ENCODE peak calls at places on chromosome 11, in five cellular contexts. X is nephron progenitor cell, K is lower leg skin, C is K562, U is GM10248. D is an unnamed sample.

GRCh38 chr11:75925785-75926164 is 110.8 kb downstream of the UVRAG start:
- DNase-seq in X (no peak), K (no peak), C (no peak), U (no peak), D (peak; percentile 25)

GRCh38 chr11:122040476-122040875 is 75.5 kb downstream of the BLID start:
- DNase-seq in X (no peak), K (no peak), C (no peak), U (no peak), D (no peak)

GRCh38 chr11:15969701-15970329 is 386.5 kb downstream of the SOX6 start:
- DNase-seq in X (no peak), K (no peak), C (no peak), U (no peak), D (peak; percentile 86)

GRCh38 chr11:118889796-118890195 is 6.1 kb downstream of the CXCR5 start:
- DNase-seq in X (no peak), K (no peak), C (no peak), U (no peak), D (no peak)

GRCh38 chr11:114111369-114112042 is 52.0 kb downstream of the ZBTB16 start:
- DNase-seq in X (no peak), K (no peak), C (no peak), U (no peak), D (no peak)

GRCh38 chr11:115321602-115322289 is 182.5 kb downstream of the CADM1 start:
- DNase-seq in X (no peak), K (no peak), C (no peak), U (no peak), D (no peak)

GRCh38 chr11:85967457-85967856 is 101.4 kb downstream of the PICALM start:
- DNase-seq in X (no peak), K (no peak), C (no peak), U (no peak), D (no peak)

GRCh38 chr11:13462311-13462927 is 603 bp downstream of the BTBD10 start:
- DNase-seq in X (peak; percentile 76), K (peak; percentile 94), C (peak; percentile 60), U (peak; percentile 45), D (peak; percentile 57)

GRCh38 chr11:47512701-47513100 is 40.2 kb downstream of the CELF1 start:
- DNase-seq in X (no peak), K (no peak), C (no peak), U (no peak), D (no peak)

GRCh38 chr11:75301131-75301530 is 50.3 kb downstream of the ARRB1 start:
- DNase-seq in X (no peak), K (no peak), C (no peak), U (no peak), D (no peak)

GRCh38 chr11:101510608-101511007 is 73.2 kb downstream of the TRPC6 start:
- DNase-seq in X (no peak), K (no peak), C (no peak), U (no peak), D (no peak)

GRCh38 chr11:131582021-131582531 is 211.7 kb downstream of the NTM start:
- DNase-seq in X (no peak), K (peak; percentile 48), C (no peak), U (no peak), D (no peak)

GRCh38 chr11:109547356-109548027 is 125.5 kb downstream of the C11orf87 start:
- DNase-seq in X (no peak), K (no peak), C (no peak), U (no peak), D (no peak)

GRCh38 chr11:21446939-21447590 is 745.8 kb upstream of the ANO5 start:
- DNase-seq in X (no peak), K (no peak), C (no peak), U (no peak), D (no peak)

GRCh38 chr11:34379081-34379480 is 21.3 kb upstream of the ABTB2 start:
- DNase-seq in X (no peak), K (no peak), C (no peak), U (no peak), D (no peak)

GRCh38 chr11:18011633-18012313 is 1.1 kb downstream of the SERGEF start:
- DNase-seq in X (no peak), K (no peak), C (peak; percentile 36), U (no peak), D (no peak)

GRCh38 chr11:122354029-122354697 is 238.1 kb upstream of the BLID start:
- DNase-seq in X (no peak), K (no peak), C (no peak), U (no peak), D (no peak)

GRCh38 chr11:66878554-66878953 is 21.7 kb downstream of the LRFN4 start:
- DNase-seq in X (no peak), K (no peak), C (no peak), U (no peak), D (no peak)

GRCh38 chr11:73760680-73761402 is at the start of gene RAB6A:
- DNase-seq in X (peak; percentile 99), K (peak; percentile 100), C (peak; percentile 99), U (peak; percentile 98), D (peak; percentile 89)

GRCh38 chr11:11967669-11968510 is 40.5 kb downstream of the DKK3 start:
- DNase-seq in X (no peak), K (no peak), C (no peak), U (no peak), D (no peak)

GRCh38 chr11:7418061-7418460 is 67.2 kb upstream of the OLFML1 start:
- DNase-seq in X (no peak), K (no peak), C (no peak), U (no peak), D (no peak)

GRCh38 chr11:84437129-84438123 is 1151.3 kb upstream of the CCDC90B start:
- DNase-seq in X (peak; percentile 52), K (no peak), C (no peak), U (peak; percentile 27), D (no peak)

GRCh38 chr11:105609832-105610781 is at the start of gene GRIA4:
- DNase-seq in X (peak; percentile 74), K (peak; percentile 84), C (no peak), U (no peak), D (no peak)

GRCh38 chr11:1229471-1230120 is 6.7 kb downstream of the MUC5B start:
- DNase-seq in X (peak; percentile 3), K (peak; percentile 81), C (peak; percentile 7), U (no peak), D (no peak)

GRCh38 chr11:73983764-73984543 is 1.3 kb upstream of the UCP2 start:
- DNase-seq in X (no peak), K (no peak), C (no peak), U (no peak), D (no peak)

GRCh38 chr11:65779919-65780769 is 632 bp downstream of the AP5B1 start:
- DNase-seq in X (peak; percentile 77), K (peak; percentile 94), C (peak; percentile 87), U (peak; percentile 92), D (no peak)

GRCh38 chr11:102705626-102706025 is at the start of gene MMP27:
- DNase-seq in X (no peak), K (no peak), C (no peak), U (no peak), D (no peak)

GRCh38 chr11:75867778-75868374 is 52.9 kb downstream of the UVRAG start:
- DNase-seq in X (peak; percentile 47), K (no peak), C (peak; percentile 50), U (peak; percentile 42), D (peak; percentile 7)

GRCh38 chr11:100849009-100849913 is 162.2 kb downstream of the ARHGAP42 start:
- DNase-seq in X (no peak), K (no peak), C (no peak), U (no peak), D (no peak)

GRCh38 chr11:36385121-36385530 is 89.0 kb downstream of the PRR5L start:
- DNase-seq in X (no peak), K (no peak), C (no peak), U (no peak), D (no peak)

GRCh38 chr11:103877221-103877620 is 159.2 kb upstream of the DDI1 start:
- DNase-seq in X (no peak), K (no peak), C (no peak), U (no peak), D (no peak)

GRCh38 chr11:132427611-132428010 is 1057.2 kb downstream of the NTM start:
- DNase-seq in X (no peak), K (no peak), C (no peak), U (no peak), D (no peak)

GRCh38 chr11:77141034-77141433 is 13.0 kb downstream of the MYO7A start:
- DNase-seq in X (no peak), K (no peak), C (no peak), U (no peak), D (no peak)

GRCh38 chr11:34331329-34331728 is 26.5 kb downstream of the ABTB2 start:
- DNase-seq in X (no peak), K (no peak), C (no peak), U (no peak), D (no peak)

GRCh38 chr11:125766251-125766650 is 12.4 kb downstream of the PATE2 start:
- DNase-seq in X (no peak), K (no peak), C (no peak), U (no peak), D (no peak)

GRCh38 chr11:80320226-80320625 is 879.4 kb upstream of the TENM4 start:
- DNase-seq in X (no peak), K (no peak), C (no peak), U (no peak), D (no peak)

GRCh38 chr11:80317612-80318011 is 876.8 kb upstream of the TENM4 start:
- DNase-seq in X (no peak), K (no peak), C (no peak), U (no peak), D (no peak)

GRCh38 chr11:80315263-80315662 is 874.4 kb upstream of the TENM4 start:
- DNase-seq in X (no peak), K (no peak), C (no peak), U (no peak), D (peak; percentile 4)

GRCh38 chr11:80320765-80321164 is 879.9 kb upstream of the TENM4 start:
- DNase-seq in X (no peak), K (no peak), C (no peak), U (no peak), D (no peak)
- TF ChIP-seq CTCF in X (no peak), K (no peak), C (no peak), U (no peak), D (peak; percentile 28)

GRCh38 chr11:8566613-8567210 is 27.3 kb downstream of the STK33 start:
- DNase-seq in X (peak; percentile 16), K (no peak), C (peak; percentile 14), U (peak; percentile 26), D (peak; percentile 26)
- TF ChIP-seq CTCF in X (peak; percentile 70), K (no peak), C (peak; percentile 82), U (peak; percentile 49), D (peak; percentile 45)

GRCh38 chr11:72573380-72573949 is 100.8 kb downstream of the PDE2A start:
- DNase-seq in X (peak; percentile 67), K (peak; percentile 73), C (peak; percentile 80), U (peak; percentile 70), D (no peak)
- TF ChIP-seq CTCF in X (peak; percentile 50), K (no peak), C (peak; percentile 78), U (peak; percentile 62), D (peak; percentile 62)

GRCh38 chr11:128355558-128355957 is 231.8 kb downstream of the ETS1 start:
- DNase-seq in X (no peak), K (no peak), C (no peak), U (no peak), D (no peak)

GRCh38 chr11:128356992-128357391 is 230.4 kb downstream of the ETS1 start:
- DNase-seq in X (no peak), K (no peak), C (no peak), U (no peak), D (no peak)

GRCh38 chr11:128365044-128365443 is 222.3 kb downstream of the ETS1 start:
- DNase-seq in X (peak; percentile 11), K (no peak), C (no peak), U (peak; percentile 16), D (no peak)

GRCh38 chr11:128359515-128359914 is 227.8 kb downstream of the ETS1 start:
- DNase-seq in X (no peak), K (no peak), C (no peak), U (no peak), D (no peak)

GRCh38 chr11:128361451-128362020 is 225.8 kb downstream of the ETS1 start:
- DNase-seq in X (no peak), K (no peak), C (no peak), U (no peak), D (no peak)
- TF ChIP-seq CTCF in X (no peak), K (no peak), C (no peak), U (no peak), D (no peak)

D was measured in keratinocyte.